ENCODE peak calls at places on chromosomes 4 and X, in ten cellular contexts. V is GM20000, Q is brain microvascular endothelial cell, E is MCF 10A, T is endothelial cell, R is tibial nerve, W is choroid plexus epithelial cell, Y is GM10248, G is foreskin fibroblast, Z is mammary epithelial cell. X is an unnamed sample.
A peak's percentile ranks its signal among the peaks of the same experiment; 100 is the strongest.

GRCh38 chr4:181820518-181820917 is 422.7 kb upstream of the TENM3 start:
- DNase-seq in V (no peak), Q (no peak), E (no peak), T (no peak), R (no peak), W (peak; percentile 37), Y (no peak), G (no peak), Z (no peak), X (no peak)

GRCh38 chrX:71671043-71671829 is 3.9 kb downstream of the LOC101059915 start:
- DNase-seq in V (no peak), Q (no peak), E (no peak), T (no peak), R (no peak), W (no peak), Y (no peak), G (no peak), Z (peak; percentile 70), X (no peak)

GRCh38 chr4:117400039-117400835 is 314.9 kb upstream of the TRAM1L1 start:
- DNase-seq in V (no peak), Q (peak; percentile 35), E (peak; percentile 61), T (no peak), R (no peak), W (peak; percentile 83), Y (no peak), G (peak; percentile 20), Z (peak; percentile 60), X (no peak)

GRCh38 chr4:1327526-1328266 is 19.3 kb upstream of the UVSSA start:
- DNase-seq in V (no peak), Q (no peak), E (no peak), T (no peak), R (no peak), W (no peak), Y (no peak), G (no peak), Z (no peak), X (no peak)

GRCh38 chrX:30488092-30488491 is 89.5 kb downstream of the TASL start:
- DNase-seq in V (peak; percentile 4), Q (no peak), E (peak; percentile 21), T (no peak), R (no peak), W (peak; percentile 38), Y (peak; percentile 25), G (no peak), Z (no peak), X (no peak)

GRCh38 chr4:53987761-53988171 is 76.6 kb downstream of the CHIC2 start:
- DNase-seq in V (no peak), Q (peak; percentile 61), E (peak; percentile 59), T (no peak), R (no peak), W (peak; percentile 64), Y (no peak), G (peak; percentile 74), Z (peak; percentile 88), X (no peak)

GRCh38 chrX:135273162-135273561 is 21.3 kb downstream of the ETDA start:
- DNase-seq in V (no peak), Q (no peak), E (no peak), T (no peak), R (no peak), W (no peak), Y (no peak), G (no peak), Z (no peak), X (no peak)

GRCh38 chrX:66039916-66040315 is at the start of gene VSIG4:
- DNase-seq in V (no peak), Q (no peak), E (no peak), T (no peak), R (peak; percentile 13), W (no peak), Y (no peak), G (no peak), Z (no peak), X (no peak)

GRCh38 chrX:72023071-72023470 is 108.6 kb downstream of the RTL5 start:
- DNase-seq in V (no peak), Q (no peak), E (no peak), T (no peak), R (no peak), W (no peak), Y (no peak), G (no peak), Z (no peak), X (no peak)

GRCh38 chr4:176668324-176668723 is 124.4 kb downstream of the VEGFC start:
- DNase-seq in V (no peak), Q (no peak), E (no peak), T (no peak), R (no peak), W (peak; percentile 18), Y (no peak), G (no peak), Z (no peak), X (no peak)

GRCh38 chr4:176676901-176677300 is 115.8 kb downstream of the VEGFC start:
- DNase-seq in V (no peak), Q (no peak), E (no peak), T (no peak), R (no peak), W (no peak), Y (no peak), G (no peak), Z (no peak), X (no peak)

DNA sequence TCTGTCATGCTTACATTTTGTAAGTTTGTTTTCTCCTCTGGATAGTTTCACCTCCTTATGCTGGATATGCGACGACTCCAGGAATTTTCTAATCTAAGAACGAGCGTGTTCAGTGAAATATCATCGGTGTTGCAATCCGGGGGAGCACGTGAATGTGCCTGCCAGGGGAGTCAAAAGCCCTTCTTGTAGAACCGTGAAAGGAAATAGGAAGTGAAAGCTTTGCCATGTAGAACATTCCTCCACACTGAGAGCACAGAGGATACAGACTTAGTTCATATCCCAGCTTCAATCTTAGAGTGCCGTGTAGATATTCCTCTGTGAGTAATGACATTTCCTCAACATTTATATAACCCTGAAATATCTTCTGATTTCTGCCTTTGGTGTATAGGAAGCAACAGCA is 121.2 kb downstream of the VEGFC start:
- DNase-seq in V (no peak), Q (no peak), E (no peak), T (no peak), R (no peak), W (peak; percentile 8), Y (no peak), G (no peak), Z (no peak), X (no peak)
- TF ChIP-seq CTCF in V (no peak), Q (no peak), E (no peak), T (no peak), R (no peak), W (no peak), Y (no peak), G (no peak), Z (no peak), X (no peak)

GRCh38 chrX:127457161-127457560 is 595.0 kb downstream of the ACTRT1 start:
- DNase-seq in V (no peak), Q (no peak), E (peak; percentile 45), T (no peak), R (no peak), W (no peak), Y (no peak), G (no peak), Z (no peak), X (no peak)

GRCh38 chrX:127459784-127460183 is 592.4 kb downstream of the ACTRT1 start:
- DNase-seq in V (no peak), Q (no peak), E (peak; percentile 48), T (no peak), R (no peak), W (no peak), Y (no peak), G (no peak), Z (no peak), X (peak; percentile 11)
- TF ChIP-seq CTCF in V (no peak), Q (no peak), E (no peak), T (no peak), R (no peak), W (no peak), Y (no peak), G (no peak), Z (no peak), X (no peak)

GRCh38 chr4:109981936-109982335 is 69.3 kb downstream of the EGF start:
- DNase-seq in V (no peak), Q (no peak), E (no peak), T (no peak), R (no peak), W (no peak), Y (no peak), G (no peak), Z (no peak), X (no peak)

GRCh38 chr4:109979932-109980717 is 67.4 kb downstream of the EGF start:
- DNase-seq in V (no peak), Q (peak; percentile 22), E (no peak), T (no peak), R (no peak), W (peak; percentile 77), Y (no peak), G (peak; percentile 45), Z (peak; percentile 82), X (no peak)

GRCh38 chr4:109977854-109978501 is 65.3 kb downstream of the EGF start:
- DNase-seq in V (no peak), Q (peak; percentile 64), E (peak; percentile 47), T (no peak), R (no peak), W (peak; percentile 74), Y (no peak), G (peak; percentile 11), Z (peak; percentile 40), X (no peak)

GRCh38 chr4:109976189-109976588 is 63.5 kb downstream of the EGF start:
- DNase-seq in V (no peak), Q (no peak), E (no peak), T (no peak), R (no peak), W (no peak), Y (no peak), G (no peak), Z (no peak), X (no peak)

DNA sequence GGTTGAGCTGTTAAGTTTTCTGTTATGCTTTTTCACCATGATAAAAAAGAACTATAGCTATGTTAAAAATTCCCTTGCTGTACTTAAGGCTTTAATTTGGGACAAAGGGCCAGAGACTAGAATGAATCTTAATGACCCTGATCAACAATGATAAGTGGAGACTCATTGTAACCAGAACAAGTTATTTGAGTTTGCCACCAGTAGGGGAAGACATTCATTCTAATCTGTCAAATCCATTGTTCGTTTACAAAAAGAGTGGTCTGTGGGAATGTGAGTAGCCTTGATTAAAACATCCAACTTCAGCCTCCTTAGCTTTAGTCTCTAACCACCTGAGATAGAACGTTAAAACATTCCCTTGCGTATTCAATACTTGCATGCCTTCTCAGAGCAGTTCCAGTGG is 66.0 kb downstream of the EGF start:
- DNase-seq in V (no peak), Q (no peak), E (no peak), T (no peak), R (no peak), W (no peak), Y (no peak), G (no peak), Z (no peak), X (no peak)
- TF ChIP-seq CTCF in V (no peak), Q (no peak), E (no peak), T (peak; percentile 47), R (no peak), W (peak; percentile 21), Y (no peak), G (no peak), Z (peak; percentile 4), X (no peak)

DNA sequence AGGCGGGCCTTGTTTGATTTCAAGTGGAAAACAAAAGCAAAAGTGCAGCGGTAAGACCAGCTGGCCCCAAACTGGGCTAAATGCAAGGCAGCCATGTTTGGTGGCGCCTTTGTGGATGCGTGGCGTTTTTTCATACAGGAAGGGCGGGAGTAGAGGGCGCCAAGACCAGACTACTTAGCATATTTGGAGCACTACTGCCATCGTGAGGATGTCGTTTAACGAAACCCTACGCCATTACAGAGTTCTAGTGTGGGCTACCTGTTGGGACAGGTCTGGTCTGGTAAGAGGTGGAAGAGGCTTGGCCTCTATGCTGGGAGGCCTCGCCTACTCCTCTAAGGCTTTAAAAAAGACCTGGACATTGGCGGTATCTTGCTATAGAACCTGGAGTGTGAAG is 230.7 kb upstream of the STK26 start:
- DNase-seq in V (no peak), Q (peak; percentile 87), E (peak; percentile 95), T (no peak), R (no peak), W (no peak), Y (peak; percentile 21), G (no peak), Z (peak; percentile 91), X (no peak)
- TF ChIP-seq CTCF in V (no peak), Q (peak; percentile 58), E (peak; percentile 39), T (no peak), R (peak; percentile 78), W (no peak), Y (no peak), G (no peak), Z (peak; percentile 30), X (no peak)